ENCODE peak calls at places on chromosome 11, in nine cellular contexts. M is thoracic aorta; P is left lung; L is CD4-positive, alpha-beta memory T cell; C is tibial nerve; A is substantia nigra; Z is tibial artery; X is epithelial cell of prostate; H is cardiac muscle cell. I is an unnamed sample.

GRCh38 chr11:110366234-110366633 is 63.5 kb upstream of the FDX1 start:
- DNase-seq in M (no peak), C (peak), Z (no peak), P (peak), H (peak), A (no peak), L (no peak), X (no peak), I (no peak)

GRCh38 chr11:73012121-73012863 is 129.8 kb downstream of the FCHSD2 start:
- DNase-seq in Z (no peak), H (no peak), L (no peak), M (no peak), P (no peak), X (no peak), C (no peak), A (no peak), I (no peak)

GRCh38 chr11:45333506-45333971 is 47.4 kb upstream of the SYT13 start:
- DNase-seq in H (no peak), L (no peak), Z (peak), C (no peak), X (no peak), M (no peak), P (no peak), A (no peak), I (peak)

GRCh38 chr11:100612766-100613165 is 74.3 kb upstream of the ARHGAP42 start:
- DNase-seq in M (no peak), H (no peak), X (no peak), P (no peak), L (no peak), Z (no peak), C (no peak), A (no peak), I (no peak)

GRCh38 chr11:36312593-36312990 is 16.5 kb downstream of the PRR5L start:
- DNase-seq in Z (no peak), X (peak), P (no peak), M (no peak), H (no peak), A (no peak), C (no peak), L (no peak), I (no peak)

GRCh38 chr11:16013649-16014275 is 342.6 kb downstream of the SOX6 start:
- DNase-seq in A (no peak), P (no peak), H (no peak), X (no peak), Z (no peak), C (no peak), M (no peak), L (no peak), I (no peak)

GRCh38 chr11:94302806-94303205 is 1.6 kb upstream of the IZUMO1R start:
- DNase-seq in P (no peak), H (no peak), C (no peak), A (no peak), M (no peak), Z (no peak), L (no peak), X (no peak), I (no peak)

GRCh38 chr11:66183581-66184048 is 84.8 kb upstream of the RAB1B start:
- DNase-seq in C (no peak), L (peak), M (no peak), X (no peak), P (no peak), A (peak), Z (no peak), H (no peak), I (peak)

GRCh38 chr11:69654660-69655478 is 13.9 kb downstream of the CCND1 start:
- DNase-seq in M (no peak), H (no peak), C (no peak), L (no peak), X (no peak), Z (peak), A (no peak), P (peak), I (no peak)

GRCh38 chr11:507727-508515 is 879 bp upstream of the RNH1 start:
- DNase-seq in X (no peak), L (no peak), M (no peak), A (no peak), Z (no peak), C (no peak), P (no peak), H (peak), I (no peak)

GRCh38 chr11:107691003-107691402 is 20.9 kb downstream of the SLN start:
- DNase-seq in C (no peak), P (no peak), H (no peak), M (no peak), Z (no peak), X (no peak), L (no peak), A (no peak), I (no peak)

GRCh38 chr11:37512156-37512780 is 914.2 kb upstream of the RAG2 start:
- DNase-seq in P (no peak), M (no peak), X (no peak), A (no peak), C (no peak), L (no peak), H (no peak), Z (no peak), I (no peak)

DNA sequence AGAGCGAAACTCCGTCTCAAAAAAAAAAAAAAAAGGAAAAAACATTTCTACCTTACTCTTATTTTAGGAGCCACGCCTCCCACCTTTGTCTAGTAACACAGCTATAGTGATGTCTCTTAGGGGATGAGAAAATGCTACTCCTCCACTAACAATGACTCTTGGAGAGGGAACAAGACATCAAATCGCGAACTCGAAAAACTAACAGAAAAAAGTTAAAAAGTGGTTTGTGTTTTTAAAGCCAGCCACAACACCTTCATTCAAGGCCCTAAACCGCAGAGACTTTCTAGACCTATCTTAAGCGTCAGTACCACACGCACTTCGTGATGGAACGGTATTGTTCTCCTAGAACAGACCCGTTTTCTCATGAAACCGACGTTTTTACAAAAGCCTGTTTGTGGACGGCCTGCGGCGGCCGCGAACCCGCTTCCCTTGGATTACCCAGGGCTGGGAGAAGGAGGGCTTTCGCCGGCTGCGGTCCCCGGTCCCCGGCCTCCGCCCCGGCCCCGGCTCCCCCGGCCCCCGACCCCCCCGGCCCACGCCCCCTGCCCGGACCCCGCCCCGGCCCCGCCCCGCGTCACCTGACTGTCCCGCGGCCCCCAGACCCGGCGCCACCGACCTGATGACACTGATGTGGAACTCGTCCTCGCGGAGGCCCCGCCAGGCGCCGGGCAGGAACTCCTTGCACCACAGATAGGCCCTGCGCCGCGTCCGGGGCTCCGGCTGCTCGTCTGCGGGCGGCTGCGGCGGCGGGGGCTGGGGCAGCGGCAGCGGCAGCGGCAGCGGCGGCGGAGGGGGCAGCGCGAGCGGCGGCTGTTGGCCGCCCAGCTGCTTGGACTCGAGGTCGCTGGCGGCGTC is 749 bp downstream of the CHKA start:
- DNase-seq in L (peak), H (peak), C (no peak), A (no peak), P (peak), M (no peak), X (no peak), Z (peak), I (peak)
- H3K27ac ChIP-seq in L (no peak), H (peak), C (peak), A (peak), P (peak), M (peak), X (no peak), Z (peak), I (peak)

DNA sequence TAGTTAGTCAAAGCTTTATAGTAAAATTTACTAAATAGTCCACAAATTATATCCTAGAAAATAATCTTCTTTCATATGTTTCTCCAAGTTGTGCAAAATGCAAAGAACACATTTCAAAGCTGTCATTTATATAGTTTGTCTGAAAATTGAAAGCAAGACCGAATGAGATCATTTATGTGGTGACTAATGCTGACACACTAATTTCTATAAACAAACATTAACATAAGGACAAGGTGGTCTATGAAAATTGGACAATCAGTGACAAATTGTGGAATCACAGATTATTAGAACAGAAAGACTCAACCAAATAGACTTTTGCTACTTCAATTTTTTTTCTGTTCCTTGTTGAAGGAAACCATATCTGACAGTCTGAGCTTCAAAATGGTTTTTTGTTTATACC is 1056.1 kb downstream of the LRRC4C start:
- DNase-seq in P (no peak), M (no peak), X (no peak), C (no peak), A (no peak), H (no peak), L (no peak), Z (no peak), I (no peak)
- H3K27ac ChIP-seq in P (no peak), M (no peak), X (no peak), C (no peak), A (no peak), H (no peak), L (no peak), Z (no peak), I (no peak)

DNA sequence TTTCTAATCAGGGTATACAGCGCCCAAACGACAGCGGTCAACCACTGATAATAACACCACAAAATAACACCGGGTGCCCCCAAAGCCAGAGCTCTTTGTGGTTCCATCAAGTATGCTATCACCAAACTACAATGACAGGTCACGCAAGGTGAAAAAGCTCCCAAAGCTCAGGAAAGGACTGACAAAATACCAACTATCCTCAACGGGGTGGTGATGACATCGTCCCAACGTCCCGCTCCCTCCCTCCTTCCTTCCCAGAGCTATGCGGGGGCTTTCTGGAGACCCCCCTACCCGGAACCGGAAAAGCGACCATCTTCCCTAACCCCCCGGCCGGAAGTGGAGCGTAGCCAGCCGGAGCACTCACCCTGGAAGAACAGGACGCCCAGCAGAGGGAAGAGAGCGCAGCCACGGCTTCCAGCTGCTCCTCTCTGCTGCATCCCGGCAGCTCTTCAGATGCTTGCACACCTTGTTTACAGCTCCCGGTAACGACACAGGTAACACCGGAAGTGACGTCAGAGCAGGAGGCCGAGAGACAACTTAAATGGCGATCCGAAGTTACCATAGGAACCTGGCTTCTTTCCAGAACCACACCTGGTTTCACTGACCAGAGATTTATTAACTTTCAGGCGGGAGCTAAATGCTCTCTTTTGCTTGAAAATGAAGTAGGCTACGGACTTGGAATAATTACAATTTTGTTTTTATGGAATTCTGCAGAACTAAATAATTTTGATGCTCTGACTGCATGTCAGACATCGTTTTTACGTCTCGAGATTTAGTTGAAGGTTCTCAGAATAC is at the start of gene MPZL3:
- DNase-seq in M (no peak), C (peak), P (peak), A (no peak), L (peak), Z (peak), H (peak), X (peak), I (peak)
- H3K27ac ChIP-seq in M (peak), C (no peak), P (peak), A (peak), L (peak), Z (peak), H (peak), X (peak), I (peak)

GRCh38 chr11:121586727-121587126 is 134.0 kb upstream of the SORL1-AS1 start:
- DNase-seq in M (no peak), Z (no peak), H (no peak), A (no peak), X (no peak), P (no peak), C (no peak), L (no peak), I (no peak)
- H3K27ac ChIP-seq in M (no peak), Z (no peak), H (no peak), A (no peak), X (no peak), P (no peak), C (no peak), L (no peak), I (peak)

DNA sequence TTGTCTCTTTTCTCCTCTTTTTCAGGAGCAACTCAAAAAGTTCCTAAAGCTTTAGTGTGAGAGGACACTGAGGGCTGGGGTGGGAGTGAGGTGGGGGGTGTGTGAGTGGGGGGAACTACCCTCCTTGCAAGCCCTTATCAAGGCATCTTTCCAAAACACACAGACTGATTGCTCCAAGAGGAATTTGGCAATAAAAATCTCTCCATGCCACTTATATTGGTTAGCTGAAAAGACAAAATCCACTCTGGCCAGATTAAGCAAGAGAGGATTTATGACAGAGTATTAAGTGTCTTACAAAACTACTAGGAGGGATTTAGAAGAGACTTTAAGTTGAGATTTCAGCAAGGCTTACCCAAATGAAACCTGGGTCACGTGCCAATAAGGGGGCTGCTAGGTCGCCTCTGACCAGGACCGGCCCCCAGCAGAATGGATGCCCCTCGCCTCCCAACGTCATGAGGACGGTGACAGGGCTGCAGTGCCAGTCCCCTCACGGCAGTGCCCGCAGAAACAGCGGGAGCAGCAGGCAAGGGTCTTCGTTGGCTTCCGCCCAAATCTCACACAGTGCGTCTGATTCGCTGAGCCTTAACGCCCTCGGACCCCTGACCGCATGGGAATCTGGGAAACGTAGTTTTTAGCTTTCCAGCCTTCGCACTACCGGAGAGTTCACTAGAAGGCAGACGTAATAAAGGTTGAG is 22.1 kb upstream of the CTR9 start:
- DNase-seq in H (peak), L (no peak), A (no peak), C (no peak), P (no peak), X (no peak), Z (no peak), M (no peak), I (no peak)
- H3K27ac ChIP-seq in H (no peak), L (no peak), A (no peak), C (no peak), P (peak), X (no peak), Z (peak), M (no peak), I (no peak)

I was measured in Karpas-422.